ENCODE peak calls at places on chromosomes 11 and 22, in six cellular contexts. B is nephron progenitor cell, Q is mucosa of descending colon, D is lower leg skin, I is endothelial cell, Y is GM10248. C is an unnamed sample.

GRCh38 chr11:72446929-72447753 is 12.8 kb upstream of the CLPB start:
- DNase-seq in D (no peak), Y (peak), Q (peak), B (no peak), I (peak), C (peak)

GRCh38 chr11:115911656-115912055 is 407.4 kb upstream of the CADM1 start:
- DNase-seq in I (no peak), Y (no peak), B (no peak), Q (no peak), D (no peak), C (no peak)

GRCh38 chr22:26996156-26996555 is 338.8 kb downstream of the MIAT start:
- DNase-seq in Q (no peak), Y (no peak), D (no peak), B (no peak), I (no peak), C (no peak)

GRCh38 chr11:128859563-128860441 is 7.3 kb downstream of the KCNJ1 start:
- DNase-seq in D (peak), I (peak), B (peak), Q (peak), Y (peak), C (peak)

GRCh38 chr22:27612075-27612474 is 189.5 kb downstream of the MN1 start:
- DNase-seq in Y (no peak), D (no peak), I (no peak), B (no peak), Q (no peak), C (no peak)

GRCh38 chr11:2097356-2097997 is 41.7 kb downstream of the IGF2 start:
- DNase-seq in Y (no peak), D (no peak), I (no peak), B (peak), Q (peak), C (peak)

GRCh38 chr11:73206751-73207280 is 11.3 kb upstream of the P2RY2 start:
- DNase-seq in I (no peak), Y (no peak), Q (no peak), D (no peak), B (no peak), C (no peak)

GRCh38 chr11:64409278-64409677 is 50.3 kb downstream of the RPS6KA4 start:
- DNase-seq in B (peak), Y (no peak), D (no peak), I (no peak), Q (no peak), C (peak)

GRCh38 chr11:47946682-47947575 is 33.4 kb upstream of the PTPRJ start:
- DNase-seq in Q (peak), Y (no peak), I (no peak), D (peak), B (no peak), C (peak)

GRCh38 chr11:889686-890475 is 20.7 kb downstream of the CHID1 start:
- DNase-seq in B (no peak), Y (no peak), D (no peak), I (no peak), Q (no peak), C (peak)

GRCh38 chr22:24432059-24432853 is 4.9 kb downstream of the ADORA2A start:
- DNase-seq in D (no peak), Q (peak), B (no peak), Y (no peak), I (no peak), C (no peak)

GRCh38 chr11:87300640-87301381 is 263.1 kb downstream of the TMEM135 start:
- DNase-seq in D (no peak), Q (no peak), B (no peak), I (no peak), Y (no peak), C (no peak)

GRCh38 chr22:36569999-36570398 is 41.0 kb upstream of the EIF3D start:
- DNase-seq in I (peak), Q (no peak), D (no peak), B (peak), Y (no peak), C (peak)

GRCh38 chr11:92340839-92341238 is 116.2 kb downstream of the FAT3 start:
- DNase-seq in B (no peak), D (no peak), I (peak), Q (peak), Y (peak), C (peak)

GRCh38 chr11:2919188-2919587 is 10.0 kb downstream of the PHLDA2 start:
- DNase-seq in Y (no peak), I (no peak), D (no peak), B (no peak), Q (no peak), C (no peak)

GRCh38 chr11:6201486-6201885 is 2.5 kb downstream of the OR52W1 start:
- DNase-seq in B (no peak), Y (no peak), D (no peak), Q (no peak), I (no peak), C (no peak)

GRCh38 chr22:25942989-25943411 is 201.0 kb downstream of the MYO18B start:
- DNase-seq in Q (no peak), I (no peak), D (no peak), Y (no peak), B (no peak), C (no peak)

GRCh38 chr11:17581036-17581731 is 34.1 kb downstream of the OTOG start:
- DNase-seq in D (no peak), I (no peak), Q (no peak), B (no peak), Y (no peak), C (no peak)

GRCh38 chr22:39734866-39735265 is 158.7 kb downstream of the ENTHD1 start:
- DNase-seq in B (no peak), Q (no peak), Y (no peak), D (no peak), I (no peak), C (no peak)

GRCh38 chr11:80958414-80958813 is 1517.6 kb upstream of the TENM4 start:
- DNase-seq in I (no peak), Y (no peak), B (no peak), D (no peak), Q (no peak), C (no peak)

GRCh38 chr11:123493393-123494063 is 63.5 kb downstream of the GRAMD1B start:
- DNase-seq in Q (no peak), B (no peak), I (no peak), D (no peak), Y (no peak), C (peak)

GRCh38 chr11:8766043-8766992 is 83.7 kb downstream of the RPL27A start:
- DNase-seq in I (no peak), Q (no peak), Y (no peak), D (no peak), B (no peak), C (peak)

GRCh38 chr11:126061707-126062678 is 673 bp downstream of the CDON start:
- DNase-seq in D (no peak), B (peak), Q (peak), I (peak), Y (peak), C (peak)
- TF ChIP-seq CTCF in D (no peak), B (peak), Q (no peak), I (peak), Y (no peak), C (peak)

DNA sequence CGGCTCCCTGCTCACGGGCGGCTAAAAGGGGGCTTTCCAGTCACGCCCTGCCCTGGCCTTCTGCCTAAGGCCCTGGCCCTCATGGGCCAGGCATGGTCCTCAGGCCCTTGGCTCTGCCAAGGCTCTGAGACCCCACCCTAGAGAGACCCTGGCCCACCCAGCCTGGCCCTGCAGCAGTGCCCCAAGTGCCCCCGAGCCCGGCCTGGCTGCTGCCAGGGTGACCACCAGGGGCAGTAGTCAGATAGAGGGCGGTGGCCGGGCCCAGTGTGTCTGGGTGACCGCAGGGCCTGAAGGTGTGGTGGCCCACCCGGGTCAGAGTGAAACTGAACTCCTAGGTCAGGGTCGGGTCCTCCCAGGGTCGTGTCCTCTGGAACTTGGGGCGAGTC is 29.4 kb upstream of the CCDC188 start:
- DNase-seq in Y (no peak), B (no peak), D (no peak), I (peak), Q (no peak), C (peak)
- TF ChIP-seq CTCF in Y (no peak), B (peak), D (no peak), I (peak), Q (no peak), C (peak)

GRCh38 chr11:61694971-61695706 is 14.9 kb downstream of the DAGLA start:
- DNase-seq in D (peak), Q (no peak), Y (no peak), B (no peak), I (no peak), C (peak)
- TF ChIP-seq CTCF in D (no peak), Q (no peak), Y (no peak), B (no peak), I (no peak), C (peak)

DNA sequence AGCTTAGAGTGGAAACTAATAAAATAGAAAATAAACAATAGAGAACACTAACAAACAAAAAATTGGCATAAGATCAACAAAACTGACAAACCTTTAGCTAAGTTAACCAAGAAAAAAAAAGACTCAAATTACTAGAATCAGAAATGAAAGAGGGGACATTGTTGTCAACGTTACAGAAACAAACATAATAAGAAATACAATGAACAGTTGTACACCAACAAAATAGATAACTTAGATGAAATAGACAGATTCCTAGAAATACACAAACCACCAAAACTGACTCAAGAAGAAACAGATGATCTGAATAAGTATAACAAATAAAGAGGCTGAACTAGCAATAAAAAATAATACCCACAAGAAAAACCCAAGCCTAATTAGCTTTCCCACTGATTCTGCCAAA is 34.8 kb upstream of the TMPRSS4 start:
- DNase-seq in I (no peak), B (no peak), Q (no peak), Y (no peak), D (no peak), C (no peak)
- TF ChIP-seq CTCF in I (no peak), B (no peak), Q (no peak), Y (no peak), D (no peak), C (no peak)

GRCh38 chr11:126390418-126390817 is 34.9 kb downstream of the ST3GAL4 start:
- DNase-seq in Q (no peak), D (no peak), Y (no peak), B (no peak), I (no peak), C (no peak)

GRCh38 chr11:126391286-126391954 is 35.9 kb downstream of the ST3GAL4 start:
- DNase-seq in Q (no peak), B (no peak), D (no peak), Y (no peak), I (no peak), C (no peak)

GRCh38 chr11:126392638-126393023 is 37.1 kb downstream of the ST3GAL4 start:
- DNase-seq in B (no peak), D (no peak), I (no peak), Q (no peak), Y (no peak), C (no peak)

GRCh38 chr11:126393143-126393542 is 37.7 kb downstream of the ST3GAL4 start:
- DNase-seq in B (no peak), D (no peak), I (no peak), Y (no peak), Q (no peak), C (no peak)

DNA sequence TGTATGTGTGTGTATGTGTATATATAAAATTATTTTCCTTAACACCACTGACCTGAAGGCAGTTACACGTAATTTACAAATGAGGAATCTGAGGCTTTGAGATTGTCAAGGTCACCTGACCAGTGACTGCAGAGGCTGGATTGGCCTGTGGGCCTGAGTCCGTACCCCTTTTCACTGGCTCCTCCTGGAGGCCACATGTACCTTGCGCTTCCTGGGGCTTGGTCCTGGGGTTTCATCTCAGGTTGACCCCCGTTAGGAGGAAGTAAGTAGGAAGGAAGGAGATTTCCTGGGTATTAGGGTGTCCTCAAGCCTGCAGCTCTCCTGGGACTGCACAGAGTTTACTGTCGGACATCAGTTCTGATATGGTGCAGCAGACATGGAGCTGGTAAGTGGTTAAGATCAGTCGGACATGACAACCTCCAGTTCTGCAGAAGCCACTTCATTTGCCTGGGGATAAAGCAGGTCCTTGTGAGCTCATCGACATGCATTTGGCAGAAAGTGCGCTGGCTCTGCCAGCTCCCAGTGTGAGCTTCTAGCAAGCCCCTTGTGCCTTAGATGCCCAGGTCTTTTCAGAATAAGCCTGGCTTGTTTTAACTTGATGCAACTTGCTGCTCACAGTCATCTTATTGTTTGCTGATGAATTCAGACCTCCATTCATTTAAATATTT is 36.6 kb downstream of the ST3GAL4 start:
- DNase-seq in D (no peak), B (no peak), Q (no peak), Y (no peak), I (no peak), C (peak)
- TF ChIP-seq CTCF in D (no peak), B (no peak), Q (no peak), Y (no peak), I (no peak), C (peak)

DNA sequence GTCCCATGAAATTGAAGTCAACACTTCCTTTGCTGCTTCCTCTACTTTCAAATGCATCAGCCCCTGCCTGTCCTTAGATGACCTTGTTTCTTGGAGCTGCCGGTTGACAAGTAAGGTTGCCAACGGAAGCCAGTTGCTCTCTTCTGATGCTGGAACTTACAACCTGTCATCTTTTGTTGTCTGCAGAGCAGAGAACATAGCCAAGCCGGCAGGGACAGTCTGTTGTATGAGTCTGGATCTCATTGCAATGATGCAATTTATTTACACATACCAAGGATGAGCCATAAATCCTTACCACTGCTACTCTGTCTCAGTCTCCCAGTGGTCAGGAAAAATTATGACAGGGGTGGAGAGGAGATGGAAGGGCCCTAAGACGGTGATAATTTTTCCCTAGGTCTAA is 151.4 kb downstream of the BLID start:
- DNase-seq in I (no peak), D (no peak), Q (no peak), B (no peak), Y (no peak), C (no peak)
- TF ChIP-seq CTCF in I (no peak), D (no peak), Q (no peak), B (no peak), Y (no peak), C (no peak)

GRCh38 chr11:20089357-20089756 is 70.9 kb downstream of the DBX1 start:
- DNase-seq in Q (no peak), Y (no peak), I (no peak), D (no peak), B (no peak), C (no peak)
- TF ChIP-seq CTCF in Q (no peak), Y (no peak), I (no peak), D (no peak), B (no peak), C (no peak)

GRCh38 chr22:41833369-41834004 is 582 bp downstream of the SREBF2 start:
- DNase-seq in Q (peak), Y (peak), I (peak), B (peak), D (no peak), C (peak)
- TF ChIP-seq CTCF in Q (no peak), Y (no peak), I (no peak), B (no peak), D (no peak), C (no peak)